ENCODE peak calls at places on chromosomes 16 and 17, in six cellular contexts. A is cardiac muscle cell, O is RWPE1, C is hepatocyte, M is fibroblast of pulmonary artery, N is lung. L is an unnamed sample.

GRCh38 chr16:15996432-15997109 is 47.2 kb downstream of the ABCC1 start:
- DNase-seq in A (peak; percentile 91), O (peak; percentile 68), C (peak; percentile 10), M (peak; percentile 89), N (peak; percentile 74), L (no peak)

GRCh38 chr17:35313875-35314409 is 59.5 kb downstream of the SLFN11 start:
- DNase-seq in A (no peak), O (no peak), C (no peak), M (no peak), N (no peak), L (no peak)

GRCh38 chr16:28537076-28537475 is 1.7 kb downstream of the NUPR1 start:
- DNase-seq in A (no peak), O (peak; percentile 59), C (no peak), M (no peak), N (no peak), L (no peak)

GRCh38 chr17:27518750-27519521 is 62.7 kb downstream of the KSR1 start:
- DNase-seq in A (no peak), O (peak; percentile 40), C (no peak), M (no peak), N (no peak), L (no peak)

GRCh38 chr17:41678907-41679739 is 9.6 kb upstream of the EIF1 start:
- DNase-seq in A (peak; percentile 66), O (no peak), C (no peak), M (peak; percentile 60), N (peak; percentile 65), L (peak; percentile 78)

GRCh38 chr16:89292443-89293078 is 75.1 kb downstream of the ZNF778 start:
- DNase-seq in A (no peak), O (no peak), C (no peak), M (no peak), N (peak; percentile 67), L (no peak)

GRCh38 chr16:81548901-81549546 is 104.4 kb downstream of the CMIP start:
- DNase-seq in A (no peak), O (no peak), C (peak; percentile 86), M (no peak), N (no peak), L (no peak)

GRCh38 chr16:68077866-68078725 is 7.1 kb upstream of the NFATC3 start:
- DNase-seq in A (no peak), O (no peak), C (no peak), M (no peak), N (no peak), L (no peak)

GRCh38 chr17:28948873-28949184 is 2.5 kb downstream of the PHF12 start:
- DNase-seq in A (no peak), O (no peak), C (no peak), M (no peak), N (no peak), L (no peak)

GRCh38 chr17:19386276-19386863 is 620 bp downstream of the MFAP4 start:
- DNase-seq in A (peak; percentile 85), O (peak; percentile 88), C (peak; percentile 83), M (peak; percentile 78), N (peak; percentile 67), L (peak; percentile 96)

GRCh38 chr17:36027776-36028175 is 10.0 kb upstream of the CCL23 start:
- DNase-seq in A (no peak), O (no peak), C (no peak), M (no peak), N (no peak), L (no peak)

GRCh38 chr16:48535831-48536599 is 74.0 kb downstream of the N4BP1 start:
- DNase-seq in A (peak; percentile 92), O (peak; percentile 26), C (peak; percentile 30), M (peak; percentile 74), N (no peak), L (no peak)

GRCh38 chr17:82230627-82231311 is 1.9 kb downstream of the SLC16A3 start:
- DNase-seq in A (peak; percentile 95), O (no peak), C (peak; percentile 89), M (peak; percentile 91), N (peak; percentile 83), L (peak; percentile 74)

GRCh38 chr17:42121066-42121769 is at the start of gene KAT2A:
- DNase-seq in A (peak; percentile 87), O (peak; percentile 91), C (peak; percentile 92), M (peak; percentile 83), N (peak; percentile 78), L (no peak)

GRCh38 chr17:8187517-8188407 is 2.2 kb downstream of the BORCS6 start:
- DNase-seq in A (peak; percentile 99), O (peak; percentile 88), C (peak; percentile 96), M (peak; percentile 100), N (peak; percentile 93), L (peak; percentile 78)

GRCh38 chr16:68737046-68737729 is at the start of gene CDH1:
- DNase-seq in A (no peak), O (peak; percentile 99), C (peak; percentile 94), M (no peak), N (peak; percentile 93), L (no peak)

GRCh38 chr17:14427914-14428639 is 127.2 kb downstream of the HS3ST3B1 start:
- DNase-seq in A (no peak), O (no peak), C (no peak), M (no peak), N (no peak), L (no peak)

GRCh38 chr16:49452568-49452967 is 79.0 kb downstream of the C16orf78 start:
- DNase-seq in A (no peak), O (no peak), C (no peak), M (no peak), N (no peak), L (no peak)

GRCh38 chr17:2023692-2024571 is 1.2 kb downstream of the RTN4RL1 start:
- DNase-seq in A (peak; percentile 77), O (peak; percentile 62), C (peak; percentile 81), M (peak; percentile 64), N (peak; percentile 76), L (peak; percentile 83)

GRCh38 chr17:885971-886571 is 93.5 kb downstream of the NXN start:
- DNase-seq in A (no peak), O (no peak), C (no peak), M (no peak), N (no peak), L (no peak)

GRCh38 chr16:48438414-48438813 is 53.2 kb upstream of the SIAH1 start:
- DNase-seq in A (no peak), O (peak; percentile 18), C (no peak), M (no peak), N (no peak), L (no peak)

GRCh38 chr17:17401271-17401781 is 75.5 kb upstream of the MED9 start:
- DNase-seq in A (peak; percentile 49), O (no peak), C (no peak), M (no peak), N (no peak), L (peak; percentile 54)

GRCh38 chr16:8864480-8864879 is 4.3 kb downstream of the CARHSP1 start:
- DNase-seq in A (no peak), O (no peak), C (no peak), M (no peak), N (no peak), L (no peak)

GRCh38 chr16:2532494-2533141 is 1.4 kb upstream of the CEMP1 start:
- DNase-seq in A (peak; percentile 61), O (peak; percentile 59), C (peak; percentile 91), M (peak; percentile 53), N (peak; percentile 83), L (peak; percentile 67)

GRCh38 chr16:80063028-80063767 is 462.7 kb upstream of the MAF start:
- DNase-seq in A (no peak), O (no peak), C (no peak), M (no peak), N (no peak), L (no peak)

GRCh38 chr17:80673152-80673920 is 128.7 kb downstream of the RPTOR start:
- DNase-seq in A (peak; percentile 35), O (no peak), C (no peak), M (peak; percentile 28), N (no peak), L (no peak)
- TF ChIP-seq CTCF in A (no peak), O (no peak), C (no peak), M (no peak), N (no peak), L (no peak)

DNA sequence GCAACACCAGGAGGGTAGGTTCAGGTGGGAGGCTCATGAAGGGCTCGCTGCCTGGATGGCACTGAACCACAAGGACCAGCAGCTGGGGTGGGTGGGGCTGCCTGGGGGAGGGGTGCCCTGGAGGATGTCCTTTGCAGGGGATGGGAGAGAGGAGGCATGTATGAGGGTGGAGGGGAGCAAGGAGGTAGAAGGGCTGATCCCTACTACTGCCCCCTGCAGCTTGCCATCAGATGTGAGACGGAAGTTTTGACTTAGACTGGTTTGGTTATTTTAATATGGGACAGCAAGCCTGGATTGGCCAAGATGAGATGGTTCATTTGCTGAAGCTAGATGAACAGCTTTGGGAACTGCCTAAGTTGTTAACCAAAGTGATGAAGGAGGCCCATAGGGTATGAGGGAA is 115.9 kb downstream of the SEC14L1 start:
- DNase-seq in A (no peak), O (no peak), C (no peak), M (no peak), N (no peak), L (no peak)
- TF ChIP-seq CTCF in A (no peak), O (no peak), C (no peak), M (no peak), N (no peak), L (no peak)

DNA sequence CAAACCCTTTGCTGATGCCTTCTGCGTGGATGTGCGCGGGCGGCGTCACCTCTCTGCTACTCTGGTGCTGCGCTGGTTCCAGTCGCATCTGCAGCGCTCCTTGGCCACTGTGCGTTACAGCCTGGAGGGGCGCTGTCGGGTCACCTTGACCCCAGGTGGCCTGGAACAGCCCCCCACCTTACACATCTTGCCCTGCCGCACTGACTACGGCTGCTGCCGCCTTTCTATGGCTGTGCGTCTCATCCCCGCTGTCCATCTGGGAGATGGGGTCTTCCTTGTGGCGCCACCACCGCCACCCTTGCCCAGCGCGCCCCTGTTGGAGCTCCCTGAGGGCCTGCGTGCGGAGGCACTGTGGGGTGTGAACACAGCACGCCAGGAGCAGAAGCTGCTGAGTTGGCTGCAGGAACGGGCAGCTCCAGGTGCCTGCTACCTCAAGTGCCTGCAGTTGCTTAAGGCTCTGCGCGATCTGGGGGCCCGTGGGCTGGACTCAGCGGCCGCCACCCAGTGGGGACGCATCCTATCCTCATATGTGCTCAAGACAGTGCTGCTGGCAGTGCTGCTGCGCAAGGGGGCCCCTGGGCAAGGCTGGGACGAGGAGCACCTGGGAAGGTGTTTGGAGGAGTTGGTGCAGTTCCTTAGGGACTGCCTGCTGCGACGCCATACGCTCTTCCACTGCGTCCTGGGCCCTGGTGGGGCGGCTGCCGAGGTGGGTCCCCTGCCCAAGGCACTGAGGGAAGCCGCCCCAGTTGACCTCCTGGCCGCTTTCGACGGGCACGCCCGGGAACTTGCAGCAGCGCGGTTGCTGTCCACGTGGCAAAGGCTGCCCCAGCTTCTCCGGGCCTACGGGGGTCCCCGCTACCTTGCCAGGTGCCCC is 1.6 kb downstream of the ITPRIPL2 start:
- DNase-seq in A (no peak), O (no peak), C (no peak), M (no peak), N (no peak), L (no peak)
- TF ChIP-seq CTCF in A (peak; percentile 54), O (no peak), C (no peak), M (peak; percentile 29), N (no peak), L (no peak)

DNA sequence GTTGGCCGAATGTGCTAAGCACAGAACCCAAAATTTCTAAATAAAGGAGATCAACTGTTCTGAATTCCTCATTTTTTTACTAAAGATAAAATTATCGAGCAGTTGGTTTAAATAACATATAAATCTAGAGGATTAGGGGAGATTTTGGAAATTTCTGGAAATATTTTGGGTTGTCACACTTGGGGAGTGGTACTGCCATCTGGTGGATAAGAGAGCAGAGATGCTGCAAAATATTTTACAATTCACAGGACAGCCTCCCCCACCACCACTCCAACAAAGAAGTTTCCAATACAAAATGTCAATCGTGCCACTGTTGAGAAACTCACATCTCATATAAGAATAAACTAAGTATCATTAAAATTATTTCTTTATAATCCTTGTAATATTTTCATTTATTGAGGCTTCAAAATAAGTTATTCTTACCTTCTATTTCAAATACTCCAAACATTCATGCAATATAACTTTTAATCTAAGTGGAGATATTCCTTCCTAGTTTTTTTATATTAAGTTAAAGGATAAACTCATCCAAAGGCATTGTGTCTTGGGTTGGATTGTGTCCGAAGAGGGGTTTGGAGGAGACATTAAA is 17.0 kb upstream of the ABCA8 start:
- DNase-seq in A (peak; percentile 58), O (peak; percentile 39), C (peak; percentile 47), M (peak; percentile 63), N (no peak), L (no peak)
- TF ChIP-seq CTCF in A (peak; percentile 64), O (peak; percentile 80), C (peak; percentile 70), M (peak; percentile 72), N (peak; percentile 9), L (peak; percentile 68)